ENCODE peak calls at places on chromosome 16, in eight cellular contexts. One of them, this sample, is unnamed. For H3K9me3, the result is how much of the 10 kb centered on the place peaks cover.

GRCh38 chr16:84053237-84053636 is 10.6 kb upstream of the SLC38A8 start:
- DNase-seq in right lobe of liver: peak
- DNase-seq in HCT116: no peak
- DNase-seq in H1: no peak
- DNase-seq in prostate gland: no peak
- DNase-seq in heart left ventricle: peak
- DNase-seq in ovary: no peak
- DNase-seq in stomach: no peak
- DNase-seq in this sample: no peak

GRCh38 chr16:75733305-75734141 is 7.2 kb upstream of the CPHXL start:
- DNase-seq in right lobe of liver: no peak
- DNase-seq in heart left ventricle: no peak
- DNase-seq in stomach: no peak
- DNase-seq in ovary: peak
- DNase-seq in H1: no peak
- DNase-seq in prostate gland: peak
- DNase-seq in HCT116: no peak
- DNase-seq in this sample: peak

GRCh38 chr16:87317766-87318121 is 552 bp upstream of the C16orf95 start:
- DNase-seq in HCT116: no peak
- DNase-seq in stomach: peak
- DNase-seq in prostate gland: no peak
- DNase-seq in heart left ventricle: no peak
- DNase-seq in right lobe of liver: peak
- DNase-seq in H1: no peak
- DNase-seq in ovary: peak
- DNase-seq in this sample: peak

GRCh38 chr16:49347476-49347875 is 26.1 kb upstream of the C16orf78 start:
- DNase-seq in H1: no peak
- DNase-seq in HCT116: no peak
- DNase-seq in stomach: no peak
- DNase-seq in prostate gland: no peak
- DNase-seq in ovary: no peak
- DNase-seq in heart left ventricle: no peak
- DNase-seq in right lobe of liver: no peak
- DNase-seq in this sample: no peak

GRCh38 chr16:2835638-2836493 is 5.8 kb downstream of the ZG16B start:
- DNase-seq in ovary: no peak
- DNase-seq in heart left ventricle: peak
- DNase-seq in HCT116: peak
- DNase-seq in prostate gland: peak
- DNase-seq in right lobe of liver: no peak
- DNase-seq in H1: peak
- DNase-seq in stomach: peak
- DNase-seq in this sample: no peak

GRCh38 chr16:49592507-49593422 is 219.2 kb downstream of the C16orf78 start:
- DNase-seq in heart left ventricle: no peak
- DNase-seq in prostate gland: no peak
- DNase-seq in ovary: no peak
- DNase-seq in stomach: peak
- DNase-seq in right lobe of liver: peak
- DNase-seq in HCT116: peak
- DNase-seq in H1: peak
- DNase-seq in this sample: peak

GRCh38 chr16:27543801-27544200 is 5.9 kb downstream of the GTF3C1 start:
- DNase-seq in H1: no peak
- DNase-seq in heart left ventricle: no peak
- DNase-seq in prostate gland: no peak
- DNase-seq in HCT116: no peak
- DNase-seq in ovary: no peak
- DNase-seq in right lobe of liver: no peak
- DNase-seq in stomach: no peak
- DNase-seq in this sample: no peak

GRCh38 chr16:27235055-27235937 is 32.0 kb downstream of the KDM8 start:
- DNase-seq in stomach: peak
- DNase-seq in HCT116: peak
- DNase-seq in ovary: peak
- DNase-seq in prostate gland: peak
- DNase-seq in right lobe of liver: peak
- DNase-seq in H1: no peak
- DNase-seq in heart left ventricle: peak
- DNase-seq in this sample: peak

GRCh38 chr16:2499890-2500633 is 13.7 kb upstream of the ATP6V0C start:
- DNase-seq in prostate gland: no peak
- DNase-seq in heart left ventricle: no peak
- DNase-seq in stomach: no peak
- DNase-seq in right lobe of liver: no peak
- DNase-seq in H1: no peak
- DNase-seq in HCT116: no peak
- DNase-seq in ovary: no peak
- DNase-seq in this sample: no peak

GRCh38 chr16:15548482-15548891 is 94.5 kb downstream of the MARF1 start:
- DNase-seq in right lobe of liver: no peak
- DNase-seq in ovary: no peak
- DNase-seq in H1: no peak
- DNase-seq in stomach: no peak
- DNase-seq in heart left ventricle: no peak
- DNase-seq in prostate gland: no peak
- DNase-seq in HCT116: no peak
- DNase-seq in this sample: no peak

GRCh38 chr16:81497690-81498089 is 53.1 kb downstream of the CMIP start:
- DNase-seq in heart left ventricle: no peak
- DNase-seq in stomach: no peak
- DNase-seq in ovary: no peak
- DNase-seq in prostate gland: no peak
- DNase-seq in H1: no peak
- DNase-seq in right lobe of liver: no peak
- DNase-seq in HCT116: no peak
- DNase-seq in this sample: no peak

GRCh38 chr16:5607169-5607568 is 509.6 kb upstream of the EEF2KMT start:
- DNase-seq in prostate gland: no peak
- DNase-seq in ovary: no peak
- DNase-seq in heart left ventricle: no peak
- DNase-seq in stomach: no peak
- DNase-seq in H1: no peak
- DNase-seq in HCT116: no peak
- DNase-seq in right lobe of liver: no peak
- DNase-seq in this sample: no peak

GRCh38 chr16:5605404-5605803 is 507.8 kb upstream of the EEF2KMT start:
- DNase-seq in H1: no peak
- DNase-seq in prostate gland: no peak
- DNase-seq in heart left ventricle: no peak
- DNase-seq in ovary: no peak
- DNase-seq in right lobe of liver: no peak
- DNase-seq in stomach: no peak
- DNase-seq in HCT116: no peak
- DNase-seq in this sample: no peak

GRCh38 chr16:5604770-5605169 is 507.2 kb upstream of the EEF2KMT start:
- DNase-seq in right lobe of liver: no peak
- DNase-seq in heart left ventricle: no peak
- DNase-seq in H1: no peak
- DNase-seq in prostate gland: no peak
- DNase-seq in ovary: no peak
- DNase-seq in HCT116: peak
- DNase-seq in stomach: no peak
- DNase-seq in this sample: peak

GRCh38 chr16:5603836-5604235 is 506.2 kb upstream of the EEF2KMT start:
- DNase-seq in prostate gland: no peak
- DNase-seq in right lobe of liver: no peak
- DNase-seq in HCT116: no peak
- DNase-seq in ovary: no peak
- DNase-seq in H1: no peak
- DNase-seq in stomach: no peak
- DNase-seq in heart left ventricle: no peak
- DNase-seq in this sample: no peak
- H3K9me3 ChIP-seq in prostate gland: under half
- H3K9me3 ChIP-seq in right lobe of liver: under half
- H3K9me3 ChIP-seq in HCT116: under half
- H3K9me3 ChIP-seq in ovary: under half
- H3K9me3 ChIP-seq in H1: under half
- H3K9me3 ChIP-seq in stomach: under half
- H3K9me3 ChIP-seq in heart left ventricle: under half
- H3K9me3 ChIP-seq in this sample: under half

DNA sequence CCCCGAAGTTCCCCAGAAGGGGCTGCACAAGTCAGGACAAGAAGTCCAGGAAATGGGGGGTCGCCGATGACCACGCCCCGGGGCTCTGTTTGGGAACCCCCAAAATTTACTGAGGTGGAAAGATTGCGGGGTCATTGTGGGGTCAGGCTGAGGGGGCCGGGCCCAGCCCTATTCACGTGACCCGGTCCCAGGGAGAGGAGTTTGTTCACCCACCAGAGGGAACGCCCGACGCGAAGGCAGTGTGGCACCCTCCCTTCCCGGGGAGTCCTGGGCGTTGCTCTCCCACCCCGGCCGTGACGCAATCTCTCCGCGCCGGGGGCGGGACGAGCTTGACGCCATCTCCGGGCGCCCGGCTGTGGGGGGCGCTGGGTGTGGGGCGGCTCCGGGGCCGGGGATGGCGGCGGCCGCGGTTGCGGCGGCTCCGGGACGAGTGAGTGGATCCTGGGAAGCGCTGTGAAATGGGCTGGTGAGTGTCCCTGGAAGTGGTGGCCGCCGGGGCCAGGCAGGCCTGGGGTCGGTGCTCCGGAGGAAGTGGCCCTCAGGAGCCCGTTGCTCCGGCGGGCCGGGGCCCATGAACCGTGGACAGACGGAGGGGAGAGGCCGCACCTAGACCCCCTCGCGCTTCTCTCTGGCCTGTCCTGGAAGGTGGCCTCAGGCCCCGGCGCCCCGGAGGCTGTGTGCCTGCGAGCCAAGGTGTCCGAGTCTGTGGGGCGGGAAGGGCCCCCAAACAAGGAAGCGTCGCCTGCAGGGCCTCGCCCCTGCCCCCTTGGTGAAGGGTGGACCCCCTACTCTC is at the start of gene ATXN1L:
- DNase-seq in ovary: peak
- DNase-seq in H1: peak
- DNase-seq in prostate gland: peak
- DNase-seq in HCT116: peak
- DNase-seq in right lobe of liver: peak
- DNase-seq in heart left ventricle: peak
- DNase-seq in stomach: peak
- DNase-seq in this sample: peak
- TF ChIP-seq POLR2A in ovary: peak
- TF ChIP-seq POLR2A in H1: peak
- TF ChIP-seq POLR2A in prostate gland: peak
- TF ChIP-seq POLR2A in HCT116: peak
- TF ChIP-seq POLR2A in right lobe of liver: peak
- TF ChIP-seq POLR2A in heart left ventricle: peak
- TF ChIP-seq POLR2A in stomach: peak
- TF ChIP-seq POLR2A in this sample: peak

GRCh38 chr16:35572186-35572585 is 2112.8 kb downstream of the TP53TG3F start:
- DNase-seq in right lobe of liver: no peak
- DNase-seq in stomach: no peak
- DNase-seq in prostate gland: no peak
- DNase-seq in H1: no peak
- DNase-seq in HCT116: no peak
- DNase-seq in heart left ventricle: no peak
- DNase-seq in ovary: no peak
- DNase-seq in this sample: no peak
- H3K9me3 ChIP-seq in right lobe of liver: under half
- H3K9me3 ChIP-seq in stomach: under half
- H3K9me3 ChIP-seq in prostate gland: under half
- H3K9me3 ChIP-seq in H1: half or more
- H3K9me3 ChIP-seq in HCT116: under half
- H3K9me3 ChIP-seq in heart left ventricle: under half
- H3K9me3 ChIP-seq in ovary: under half
- H3K9me3 ChIP-seq in this sample: under half

GRCh38 chr16:31073823-31074072 is 292 bp downstream of the ZNF668 start:
- DNase-seq in HCT116: no peak
- DNase-seq in heart left ventricle: no peak
- DNase-seq in prostate gland: no peak
- DNase-seq in ovary: no peak
- DNase-seq in stomach: no peak
- DNase-seq in right lobe of liver: no peak
- DNase-seq in H1: no peak
- DNase-seq in this sample: no peak
- TF ChIP-seq POLR2A in HCT116: peak
- TF ChIP-seq POLR2A in heart left ventricle: no peak
- TF ChIP-seq POLR2A in prostate gland: no peak
- TF ChIP-seq POLR2A in ovary: no peak
- TF ChIP-seq POLR2A in stomach: no peak
- TF ChIP-seq POLR2A in right lobe of liver: no peak
- TF ChIP-seq POLR2A in H1: peak
- TF ChIP-seq POLR2A in this sample: no peak

GRCh38 chr16:22103371-22103890 is 11.1 kb downstream of the VWA3A start:
- DNase-seq in right lobe of liver: no peak
- DNase-seq in ovary: no peak
- DNase-seq in stomach: no peak
- DNase-seq in H1: peak
- DNase-seq in HCT116: no peak
- DNase-seq in heart left ventricle: no peak
- DNase-seq in prostate gland: no peak
- DNase-seq in this sample: no peak
- H3K9me3 ChIP-seq in right lobe of liver: under half
- H3K9me3 ChIP-seq in ovary: under half
- H3K9me3 ChIP-seq in stomach: under half
- H3K9me3 ChIP-seq in H1: under half
- H3K9me3 ChIP-seq in HCT116: under half
- H3K9me3 ChIP-seq in heart left ventricle: under half
- H3K9me3 ChIP-seq in prostate gland: under half
- H3K9me3 ChIP-seq in this sample: under half

GRCh38 chr16:25260416-25260815 is 2.8 kb upstream of the ZKSCAN2 start:
- DNase-seq in prostate gland: no peak
- DNase-seq in heart left ventricle: no peak
- DNase-seq in ovary: no peak
- DNase-seq in right lobe of liver: no peak
- DNase-seq in H1: no peak
- DNase-seq in stomach: no peak
- DNase-seq in HCT116: no peak
- DNase-seq in this sample: no peak

GRCh38 chr16:25256821-25257503 is 683 bp downstream of the ZKSCAN2 start:
- DNase-seq in HCT116: no peak
- DNase-seq in right lobe of liver: no peak
- DNase-seq in ovary: peak
- DNase-seq in prostate gland: peak
- DNase-seq in H1: no peak
- DNase-seq in stomach: no peak
- DNase-seq in heart left ventricle: peak
- DNase-seq in this sample: peak

GRCh38 chr16:25257504-25257955 is at the start of gene ZKSCAN2:
- DNase-seq in ovary: peak
- DNase-seq in prostate gland: peak
- DNase-seq in HCT116: peak
- DNase-seq in heart left ventricle: peak
- DNase-seq in H1: peak
- DNase-seq in right lobe of liver: peak
- DNase-seq in stomach: peak
- DNase-seq in this sample: peak

GRCh38 chr16:25258856-25259179 is 1.2 kb upstream of the ZKSCAN2 start:
- DNase-seq in prostate gland: no peak
- DNase-seq in right lobe of liver: no peak
- DNase-seq in heart left ventricle: no peak
- DNase-seq in H1: no peak
- DNase-seq in ovary: no peak
- DNase-seq in stomach: no peak
- DNase-seq in HCT116: no peak
- DNase-seq in this sample: no peak

GRCh38 chr16:25257956-25258855 is 561 bp upstream of the ZKSCAN2 start:
- DNase-seq in prostate gland: peak
- DNase-seq in right lobe of liver: peak
- DNase-seq in ovary: peak
- DNase-seq in heart left ventricle: peak
- DNase-seq in H1: peak
- DNase-seq in stomach: peak
- DNase-seq in HCT116: peak
- DNase-seq in this sample: peak
- TF ChIP-seq POLR2A in prostate gland: no peak
- TF ChIP-seq POLR2A in right lobe of liver: no peak
- TF ChIP-seq POLR2A in ovary: no peak
- TF ChIP-seq POLR2A in heart left ventricle: no peak
- TF ChIP-seq POLR2A in H1: peak
- TF ChIP-seq POLR2A in stomach: no peak
- TF ChIP-seq POLR2A in HCT116: peak
- TF ChIP-seq POLR2A in this sample: no peak